ENCODE peak calls at places on chromosomes 3 and 15, in four cellular contexts. One of them, this sample, is unnamed.

GRCh38 chr3:29557825-29558224 is 277.0 kb downstream of the RBMS3 start:
- DNase-seq in WTC11: no peak
- DNase-seq in HepG2: no peak
- DNase-seq in K562: no peak
- DNase-seq in this sample: no peak

GRCh38 chr3:30007668-30008067 is 598.7 kb upstream of the TGFBR2 start:
- DNase-seq in WTC11: no peak
- DNase-seq in HepG2: no peak
- DNase-seq in K562: no peak
- DNase-seq in this sample: no peak

GRCh38 chr3:138187296-138188012 is at the start of gene ARMC8:
- DNase-seq in WTC11: peak; percentile 60
- DNase-seq in HepG2: peak; percentile 77
- DNase-seq in K562: peak; percentile 62
- DNase-seq in this sample: peak; percentile 56

GRCh38 chr3:34582054-34582453 is 783.6 kb downstream of the PDCD6IP start:
- DNase-seq in WTC11: no peak
- DNase-seq in HepG2: no peak
- DNase-seq in K562: no peak
- DNase-seq in this sample: no peak

GRCh38 chr15:69792823-69793222 is 304.9 kb downstream of the TLE3 start:
- DNase-seq in WTC11: no peak
- DNase-seq in HepG2: no peak
- DNase-seq in K562: no peak
- DNase-seq in this sample: no peak

GRCh38 chr3:114650808-114651207 is 357.0 kb downstream of the TIGIT start:
- DNase-seq in WTC11: no peak
- DNase-seq in HepG2: peak; percentile 1
- DNase-seq in K562: no peak
- DNase-seq in this sample: no peak

GRCh38 chr3:11476814-11477213 is 166.9 kb downstream of the VGLL4 start:
- DNase-seq in WTC11: no peak
- DNase-seq in HepG2: no peak
- DNase-seq in K562: no peak
- DNase-seq in this sample: no peak

GRCh38 chr15:63322541-63322940 is 45.1 kb downstream of the APH1B start:
- DNase-seq in WTC11: no peak
- DNase-seq in HepG2: no peak
- DNase-seq in K562: peak; percentile 35
- DNase-seq in this sample: no peak

GRCh38 chr15:92451225-92451825 is 57.6 kb downstream of the ST8SIA2 start:
- DNase-seq in WTC11: no peak
- DNase-seq in HepG2: no peak
- DNase-seq in K562: no peak
- DNase-seq in this sample: no peak

GRCh38 chr3:139128803-139129202 is 84.1 kb upstream of the PRR23C start:
- DNase-seq in WTC11: no peak
- DNase-seq in HepG2: no peak
- DNase-seq in K562: no peak
- DNase-seq in this sample: no peak

GRCh38 chr3:4571690-4572334 is 78.7 kb downstream of the ITPR1 start:
- DNase-seq in WTC11: no peak
- DNase-seq in HepG2: peak; percentile 69
- DNase-seq in K562: no peak
- DNase-seq in this sample: no peak

GRCh38 chr15:74320358-74321247 is 46.8 kb downstream of the CYP11A1 start:
- DNase-seq in WTC11: peak; percentile 83
- DNase-seq in HepG2: peak; percentile 43
- DNase-seq in K562: peak; percentile 73
- DNase-seq in this sample: peak; percentile 63

GRCh38 chr3:94173667-94174434 is 111.0 kb downstream of the NSUN3 start:
- DNase-seq in WTC11: no peak
- DNase-seq in HepG2: no peak
- DNase-seq in K562: no peak
- DNase-seq in this sample: no peak

GRCh38 chr3:185693985-185694675 is 108.0 kb downstream of the SENP2 start:
- DNase-seq in WTC11: no peak
- DNase-seq in HepG2: no peak
- DNase-seq in K562: no peak
- DNase-seq in this sample: no peak

GRCh38 chr3:36648241-36649034 is 115.9 kb downstream of the DCLK3 start:
- DNase-seq in WTC11: no peak
- DNase-seq in HepG2: no peak
- DNase-seq in K562: no peak
- DNase-seq in this sample: no peak

GRCh38 chr3:71054312-71054711 is 529.2 kb downstream of the FOXP1 start:
- DNase-seq in WTC11: no peak
- DNase-seq in HepG2: no peak
- DNase-seq in K562: no peak
- DNase-seq in this sample: no peak

GRCh38 chr3:133591271-133591742 is 17.8 kb downstream of the CDV3 start:
- DNase-seq in WTC11: no peak
- DNase-seq in HepG2: no peak
- DNase-seq in K562: no peak
- DNase-seq in this sample: no peak

GRCh38 chr3:118526758-118527526 is 507.7 kb downstream of the IGSF11 start:
- DNase-seq in WTC11: no peak
- DNase-seq in HepG2: no peak
- DNase-seq in K562: no peak
- DNase-seq in this sample: no peak

GRCh38 chr15:76175442-76175841 is 115.7 kb downstream of the TMEM266 start:
- DNase-seq in WTC11: no peak
- DNase-seq in HepG2: no peak
- DNase-seq in K562: no peak
- DNase-seq in this sample: no peak

GRCh38 chr3:10366681-10367101 is 45.8 kb upstream of the SEC13 start:
- DNase-seq in WTC11: no peak
- DNase-seq in HepG2: no peak
- DNase-seq in K562: no peak
- DNase-seq in this sample: no peak

GRCh38 chr3:193942516-193943055 is 193.4 kb upstream of the HES1 start:
- DNase-seq in WTC11: no peak
- DNase-seq in HepG2: peak; percentile 69
- DNase-seq in K562: peak; percentile 77
- DNase-seq in this sample: no peak
- TF ChIP-seq ELF4 in WTC11: no peak
- TF ChIP-seq ELF4 in HepG2: no peak
- TF ChIP-seq ELF4 in K562: no peak
- TF ChIP-seq ELF4 in this sample: no peak

GRCh38 chr15:99930696-99931095 is 197.5 kb upstream of the LYSMD4 start:
- DNase-seq in WTC11: no peak
- DNase-seq in HepG2: no peak
- DNase-seq in K562: no peak
- DNase-seq in this sample: no peak

GRCh38 chr15:99921086-99921485 is 187.8 kb upstream of the LYSMD4 start:
- DNase-seq in WTC11: no peak
- DNase-seq in HepG2: no peak
- DNase-seq in K562: no peak
- DNase-seq in this sample: no peak

GRCh38 chr15:99928429-99928981 is 195.3 kb upstream of the LYSMD4 start:
- DNase-seq in WTC11: peak; percentile 55
- DNase-seq in HepG2: no peak
- DNase-seq in K562: peak; percentile 62
- DNase-seq in this sample: peak; percentile 39

GRCh38 chr15:99929266-99929665 is 196.0 kb upstream of the LYSMD4 start:
- DNase-seq in WTC11: peak; percentile 42
- DNase-seq in HepG2: no peak
- DNase-seq in K562: no peak
- DNase-seq in this sample: no peak

DNA sequence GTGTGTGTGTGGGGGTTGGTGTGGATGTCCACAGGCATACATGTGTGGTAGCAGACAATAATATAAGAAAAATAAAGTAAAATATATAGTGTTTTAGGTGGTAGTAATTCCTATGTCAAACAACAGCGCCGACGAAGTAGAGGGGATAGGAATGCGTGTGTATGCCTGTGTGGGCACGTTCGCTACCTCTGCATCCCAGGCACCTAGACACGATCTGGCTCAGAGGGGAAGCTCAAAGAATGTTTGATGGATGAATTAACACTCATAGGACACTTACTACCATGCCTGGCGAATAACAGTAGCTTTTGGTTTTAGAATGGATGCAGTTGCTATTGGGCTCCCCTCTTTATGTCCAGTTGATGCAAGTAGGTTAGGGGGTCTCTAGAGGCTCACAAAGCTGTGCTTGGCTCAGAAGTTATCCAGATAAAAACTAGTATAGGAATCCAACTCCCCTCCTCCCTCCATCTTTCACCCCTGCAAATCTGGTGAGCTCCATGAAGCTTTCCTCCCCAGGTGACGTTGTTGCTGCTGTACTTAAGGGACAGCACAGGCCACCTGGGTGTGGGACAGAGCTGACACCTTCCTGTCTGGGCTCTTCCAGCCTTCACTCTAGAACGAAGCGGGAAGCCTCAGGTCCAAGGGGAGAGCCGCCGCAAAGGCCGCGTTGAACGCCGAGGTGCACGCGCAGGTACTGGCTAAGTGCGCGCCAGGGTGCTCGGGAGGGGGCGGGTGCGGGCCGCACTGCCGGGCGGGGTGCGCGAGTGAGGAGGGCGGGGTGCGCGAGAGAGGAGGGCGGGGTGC is 192.6 kb upstream of the LYSMD4 start:
- DNase-seq in WTC11: peak; percentile 61
- DNase-seq in HepG2: no peak
- DNase-seq in K562: peak; percentile 37
- DNase-seq in this sample: no peak
- TF ChIP-seq SP1 in WTC11: no peak
- TF ChIP-seq SP1 in HepG2: no peak
- TF ChIP-seq SP1 in K562: no peak
- TF ChIP-seq SP1 in this sample: no peak

GRCh38 chr3:42653303-42653559 is 266 bp upstream of the ZBTB47 start:
- DNase-seq in WTC11: no peak
- DNase-seq in HepG2: no peak
- DNase-seq in K562: no peak
- DNase-seq in this sample: no peak

GRCh38 chr3:42652251-42652610 is 1.3 kb upstream of the ZBTB47 start:
- DNase-seq in WTC11: no peak
- DNase-seq in HepG2: no peak
- DNase-seq in K562: no peak
- DNase-seq in this sample: no peak

GRCh38 chr3:42652611-42653302 is 740 bp upstream of the ZBTB47 start:
- DNase-seq in WTC11: no peak
- DNase-seq in HepG2: peak; percentile 29
- DNase-seq in K562: peak; percentile 60
- DNase-seq in this sample: no peak

GRCh38 chr3:42654331-42655201 is 1.1 kb downstream of the ZBTB47 start:
- DNase-seq in WTC11: peak; percentile 85
- DNase-seq in HepG2: peak; percentile 44
- DNase-seq in K562: peak; percentile 92
- DNase-seq in this sample: peak; percentile 76

DNA sequence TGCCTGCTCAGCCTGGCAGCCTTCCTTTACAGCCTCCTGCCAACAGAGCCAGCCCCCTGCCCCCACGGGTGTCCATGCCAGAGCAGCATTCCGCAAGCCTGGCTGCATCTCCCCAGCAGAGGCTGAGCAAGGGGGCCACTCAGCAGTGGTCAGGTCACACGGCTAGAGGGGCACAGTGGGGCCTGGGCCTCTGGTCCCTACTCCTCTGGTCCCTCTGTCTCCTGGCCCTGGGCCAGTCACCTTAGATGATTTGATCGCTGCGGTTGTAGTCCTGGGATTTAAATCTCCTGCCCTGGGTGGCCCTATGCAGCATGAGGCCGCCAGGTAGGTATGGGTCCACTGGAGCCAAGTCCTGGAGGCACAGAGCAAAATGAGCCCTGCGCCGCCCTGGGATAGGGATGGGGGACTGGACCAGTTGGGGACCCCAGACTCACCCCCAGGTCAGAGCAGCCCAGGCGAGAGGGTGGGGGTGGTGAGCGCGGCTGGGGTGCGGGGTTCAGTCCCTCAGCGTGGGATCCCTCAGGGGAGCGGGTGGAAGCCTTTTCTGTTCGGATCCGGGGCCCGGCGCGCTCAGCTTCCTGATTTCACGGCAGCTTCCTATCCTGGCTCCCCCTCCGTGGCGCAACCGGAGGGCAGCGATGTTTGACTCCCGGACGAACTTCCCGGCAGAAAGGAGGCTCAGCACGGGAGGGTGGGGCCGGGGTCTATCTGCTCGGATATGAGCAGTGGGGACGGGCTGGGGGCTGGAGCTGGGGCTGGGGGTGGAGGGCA is at the start of gene ZBTB47:
- DNase-seq in WTC11: no peak
- DNase-seq in HepG2: no peak
- DNase-seq in K562: no peak
- DNase-seq in this sample: peak; percentile 43
- TF ChIP-seq ELF4 in WTC11: no peak
- TF ChIP-seq ELF4 in HepG2: no peak
- TF ChIP-seq ELF4 in K562: no peak
- TF ChIP-seq ELF4 in this sample: no peak

GRCh38 chr15:40136470-40136869 is 24.4 kb upstream of the BUB1B start:
- DNase-seq in WTC11: no peak
- DNase-seq in HepG2: no peak
- DNase-seq in K562: no peak
- DNase-seq in this sample: no peak
- TF ChIP-seq SP1 in WTC11: no peak
- TF ChIP-seq SP1 in HepG2: no peak
- TF ChIP-seq SP1 in K562: no peak
- TF ChIP-seq SP1 in this sample: no peak

DNA sequence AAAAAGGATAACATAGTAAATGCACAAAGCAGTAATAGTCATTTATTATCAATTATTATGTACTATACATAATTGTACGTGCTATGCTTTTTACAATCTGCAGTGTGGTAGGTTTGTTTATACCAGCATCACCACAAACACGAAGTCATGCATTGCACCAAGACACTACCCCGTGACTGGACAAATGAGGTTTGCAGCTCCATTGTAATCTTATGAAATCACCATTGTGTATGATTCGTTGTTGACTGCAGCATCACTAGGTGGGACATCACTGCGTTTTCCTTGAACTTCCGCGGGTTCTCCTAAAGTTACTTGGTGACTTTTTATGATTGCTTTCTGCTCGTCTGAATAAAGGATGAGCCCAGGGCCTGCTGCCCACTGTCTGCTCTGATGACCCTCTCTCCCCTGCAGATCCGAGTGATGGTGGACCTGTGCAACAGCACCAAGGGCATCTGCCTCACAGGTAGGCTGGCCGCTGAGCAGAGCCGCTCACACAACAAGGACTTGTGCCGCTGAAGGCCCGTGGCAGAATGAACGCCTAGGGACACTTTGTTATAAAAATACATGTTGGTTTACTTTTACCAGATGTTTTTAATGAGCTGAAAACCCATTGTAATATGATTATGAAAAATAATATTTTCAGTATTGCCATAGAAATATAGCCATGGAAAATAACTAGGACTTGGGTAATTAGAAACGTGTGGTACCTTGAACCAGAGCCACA is 35.7 kb downstream of the GLDN start:
- DNase-seq in WTC11: no peak
- DNase-seq in HepG2: no peak
- DNase-seq in K562: no peak
- DNase-seq in this sample: no peak
- TF ChIP-seq ELF4 in WTC11: no peak
- TF ChIP-seq ELF4 in HepG2: no peak
- TF ChIP-seq ELF4 in K562: no peak
- TF ChIP-seq ELF4 in this sample: no peak

This sample was measured in HEK293T.